ENCODE peak calls at places on chromosome 5, in ten cellular contexts. E, M, Y, O, D, C, K, W, F and L are unnamed samples.

GRCh38 chr5:138686668-138687067 is 66.6 kb upstream of the CTNNA1 start:
- DNase-seq in E (no peak), M (no peak), Y (peak), O (no peak), D (no peak), C (no peak), K (no peak), W (no peak), F (no peak), L (no peak)

GRCh38 chr5:16597946-16598694 is 18.7 kb downstream of the RETREG1 start:
- DNase-seq in E (no peak), M (no peak), Y (no peak), O (no peak), D (no peak), C (no peak), K (no peak), W (no peak), F (no peak), L (no peak)

GRCh38 chr5:14879985-14880589 is 8.5 kb upstream of the ANKH start:
- DNase-seq in E (no peak), M (no peak), Y (peak), O (no peak), D (no peak), C (no peak), K (no peak), W (no peak), F (no peak), L (no peak)

GRCh38 chr5:155759984-155760383 is 567.0 kb upstream of the SGCD start:
- DNase-seq in E (no peak), M (no peak), Y (no peak), O (no peak), D (no peak), C (no peak), K (no peak), W (no peak), F (no peak), L (no peak)

GRCh38 chr5:90709323-90710148 is 150.9 kb downstream of the ADGRV1 start:
- DNase-seq in E (no peak), M (no peak), Y (peak), O (no peak), D (no peak), C (peak), K (peak), W (no peak), F (no peak), L (no peak)

GRCh38 chr5:133681896-133682295 is 69.6 kb upstream of the FSTL4 start:
- DNase-seq in E (no peak), M (no peak), Y (no peak), O (no peak), D (peak), C (no peak), K (no peak), W (no peak), F (no peak), L (no peak)

GRCh38 chr5:150641006-150641570 is 628 bp downstream of the SYNPO start:
- DNase-seq in E (no peak), M (no peak), Y (peak), O (no peak), D (no peak), C (no peak), K (peak), W (no peak), F (no peak), L (no peak)

GRCh38 chr5:2353211-2353610 is 398.3 kb downstream of the IRX2 start:
- DNase-seq in E (no peak), M (no peak), Y (no peak), O (no peak), D (no peak), C (no peak), K (no peak), W (no peak), F (no peak), L (no peak)

GRCh38 chr5:82793808-82794419 is 283.3 kb downstream of the TMEM167A start:
- DNase-seq in E (peak), M (no peak), Y (peak), O (peak), D (no peak), C (peak), K (peak), W (peak), F (peak), L (peak)

GRCh38 chr5:131747180-131748105 is 49.4 kb downstream of the FNIP1 start:
- DNase-seq in E (no peak), M (no peak), Y (peak), O (no peak), D (no peak), C (no peak), K (no peak), W (no peak), F (no peak), L (no peak)

GRCh38 chr5:162231522-162231921 is 163.9 kb downstream of the GABRG2 start:
- DNase-seq in E (no peak), M (no peak), Y (no peak), O (no peak), D (no peak), C (no peak), K (no peak), W (no peak), F (no peak), L (no peak)

GRCh38 chr5:51860532-51861018 is 477.3 kb downstream of the ISL1 start:
- DNase-seq in E (no peak), M (no peak), Y (no peak), O (no peak), D (no peak), C (no peak), K (no peak), W (no peak), F (no peak), L (no peak)

GRCh38 chr5:174876-175465 is 16.3 kb upstream of the LRRC14B start:
- DNase-seq in E (no peak), M (no peak), Y (no peak), O (no peak), D (no peak), C (no peak), K (no peak), W (no peak), F (no peak), L (no peak)

GRCh38 chr5:54725391-54726280 is 208.1 kb downstream of the SNX18 start:
- DNase-seq in E (no peak), M (no peak), Y (peak), O (no peak), D (no peak), C (no peak), K (no peak), W (no peak), F (no peak), L (no peak)

GRCh38 chr5:53871050-53871449 is 310.6 kb downstream of the NDUFS4 start:
- DNase-seq in E (no peak), M (no peak), Y (no peak), O (no peak), D (no peak), C (peak), K (no peak), W (no peak), F (no peak), L (no peak)

GRCh38 chr5:142222235-142222880 is 102.5 kb downstream of the SPRY4 start:
- DNase-seq in E (no peak), M (no peak), Y (no peak), O (no peak), D (no peak), C (no peak), K (no peak), W (no peak), F (no peak), L (no peak)

GRCh38 chr5:170411100-170411499 is 21.9 kb upstream of the KCNMB1 start:
- DNase-seq in E (peak), M (no peak), Y (no peak), O (no peak), D (no peak), C (no peak), K (no peak), W (no peak), F (no peak), L (no peak)

GRCh38 chr5:96337048-96337781 is 95.8 kb downstream of the PCSK1 start:
- DNase-seq in E (no peak), M (no peak), Y (no peak), O (no peak), D (no peak), C (peak), K (no peak), W (no peak), F (no peak), L (no peak)

GRCh38 chr5:69299625-69300024 is 33.0 kb downstream of the CCDC125 start:
- DNase-seq in E (no peak), M (no peak), Y (no peak), O (no peak), D (no peak), C (no peak), K (no peak), W (no peak), F (no peak), L (no peak)

GRCh38 chr5:55636711-55637110 is 75.4 kb downstream of the SLC38A9 start:
- DNase-seq in E (no peak), M (no peak), Y (no peak), O (no peak), D (peak), C (peak), K (peak), W (no peak), F (no peak), L (no peak)

GRCh38 chr5:172710695-172711094 is 60.3 kb downstream of the DUSP1 start:
- DNase-seq in E (no peak), M (peak), Y (no peak), O (no peak), D (no peak), C (no peak), K (no peak), W (no peak), F (no peak), L (no peak)

GRCh38 chr5:119290161-119290569 is 65.7 kb upstream of the TNFAIP8 start:
- DNase-seq in E (no peak), M (peak), Y (no peak), O (no peak), D (no peak), C (no peak), K (no peak), W (no peak), F (no peak), L (no peak)

GRCh38 chr5:16976625-16977008 is 40.5 kb upstream of the MYO10 start:
- DNase-seq in E (no peak), M (no peak), Y (no peak), O (no peak), D (no peak), C (no peak), K (no peak), W (no peak), F (no peak), L (no peak)

GRCh38 chr5:148776780-148777179 is 49.6 kb upstream of the ADRB2 start:
- DNase-seq in E (no peak), M (no peak), Y (peak), O (no peak), D (no peak), C (peak), K (no peak), W (no peak), F (no peak), L (no peak)

GRCh38 chr5:35087971-35088370 is 40.2 kb upstream of the AGXT2 start:
- DNase-seq in E (no peak), M (no peak), Y (peak), O (no peak), D (no peak), C (no peak), K (no peak), W (no peak), F (no peak), L (no peak)

GRCh38 chr5:164296603-164297080 is 791.2 kb downstream of the MAT2B start:
- DNase-seq in E (no peak), M (no peak), Y (peak), O (no peak), D (no peak), C (peak), K (peak), W (no peak), F (no peak), L (no peak)

GRCh38 chr5:418681-419121 is 24.3 kb upstream of the EXOC3 start:
- DNase-seq in E (no peak), M (peak), Y (no peak), O (no peak), D (no peak), C (no peak), K (no peak), W (no peak), F (no peak), L (no peak)

GRCh38 chr5:157816682-157817268 is 42.2 kb downstream of the CLINT1 start:
- DNase-seq in E (no peak), M (no peak), Y (peak), O (no peak), D (no peak), C (no peak), K (no peak), W (no peak), F (no peak), L (no peak)

GRCh38 chr5:172830876-172831662 is 3.0 kb upstream of the ERGIC1 start:
- DNase-seq in E (no peak), M (no peak), Y (peak), O (no peak), D (no peak), C (no peak), K (no peak), W (no peak), F (no peak), L (no peak)

GRCh38 chr5:3607541-3608147 is 12.0 kb downstream of the IRX1 start:
- DNase-seq in E (no peak), M (no peak), Y (no peak), O (no peak), D (no peak), C (no peak), K (no peak), W (no peak), F (no peak), L (no peak)

GRCh38 chr5:124783794-124784193 is 37.4 kb upstream of the ZNF608 start:
- DNase-seq in E (no peak), M (no peak), Y (no peak), O (no peak), D (no peak), C (no peak), K (no peak), W (no peak), F (no peak), L (no peak)

GRCh38 chr5:95238560-95239325 is 46.2 kb downstream of the MCTP1 start:
- DNase-seq in E (no peak), M (no peak), Y (peak), O (no peak), D (no peak), C (no peak), K (no peak), W (no peak), F (no peak), L (no peak)

GRCh38 chr5:53987091-53987490 is 323.3 kb downstream of the ARL15 start:
- DNase-seq in E (no peak), M (no peak), Y (no peak), O (no peak), D (no peak), C (no peak), K (no peak), W (no peak), F (no peak), L (no peak)

GRCh38 chr5:154644745-154645411 is 110.3 kb upstream of the LARP1 start:
- DNase-seq in E (no peak), M (no peak), Y (no peak), O (no peak), D (peak), C (no peak), K (no peak), W (no peak), F (no peak), L (no peak)

GRCh38 chr5:125668904-125669303 is 754.3 kb upstream of the GRAMD2B start:
- DNase-seq in E (no peak), M (no peak), Y (no peak), O (no peak), D (no peak), C (peak), K (peak), W (no peak), F (no peak), L (no peak)

GRCh38 chr5:154141686-154142300 is 48.7 kb upstream of the GALNT10 start:
- DNase-seq in E (no peak), M (no peak), Y (no peak), O (no peak), D (no peak), C (peak), K (peak), W (no peak), F (no peak), L (no peak)

GRCh38 chr5:19047277-19047676 is 940.7 kb downstream of the CDH18 start:
- DNase-seq in E (no peak), M (no peak), Y (no peak), O (no peak), D (no peak), C (peak), K (peak), W (no peak), F (no peak), L (no peak)

GRCh38 chr5:64979518-64979917 is 210.8 kb downstream of the CWC27 start:
- DNase-seq in E (no peak), M (no peak), Y (no peak), O (no peak), D (no peak), C (no peak), K (no peak), W (no peak), F (no peak), L (no peak)